ENCODE peak calls at places on chromosomes 11 and 22, in seven cellular contexts. X is SK-N-SH, G is HCT116, Q is H1, W is K562, L is HepG2, K is GM12878. E is an unnamed sample.

GRCh38 chr11:100925935-100926334 is 203.7 kb downstream of the PGR start:
- DNase-seq in X (no peak), W (peak; percentile 21), G (peak; percentile 57), L (no peak), Q (no peak), K (peak; percentile 61), E (no peak)

GRCh38 chr11:126485021-126485781 is 129.7 kb downstream of the ST3GAL4 start:
- DNase-seq in L (no peak), W (no peak), Q (no peak), G (no peak), K (no peak), X (no peak), E (no peak)

GRCh38 chr11:128814856-128815705 is 52.0 kb downstream of the KCNJ1 start:
- DNase-seq in Q (peak; percentile 47), K (no peak), W (peak; percentile 1), G (no peak), L (no peak), X (peak; percentile 49), E (no peak)

GRCh38 chr22:39960791-39961746 is 872 bp downstream of the TMA7B start:
- DNase-seq in K (peak; percentile 96), Q (no peak), X (no peak), L (no peak), W (peak; percentile 89), G (no peak), E (no peak)

GRCh38 chr11:90423378-90423777 is 200.5 kb upstream of the CHORDC1 start:
- DNase-seq in Q (no peak), W (no peak), X (no peak), G (no peak), K (no peak), L (no peak), E (no peak)

GRCh38 chr11:1087279-1087960 is 12.7 kb downstream of the MUC2 start:
- DNase-seq in Q (no peak), W (no peak), X (no peak), G (no peak), L (no peak), K (no peak), E (no peak)

GRCh38 chr22:39368402-39368801 is 18.6 kb downstream of the SYNGR1 start:
- DNase-seq in K (no peak), Q (no peak), L (no peak), G (no peak), X (no peak), W (no peak), E (no peak)

GRCh38 chr11:130721736-130722135 is 194.5 kb downstream of the SNX19 start:
- DNase-seq in W (no peak), K (no peak), L (no peak), G (no peak), Q (no peak), X (no peak), E (no peak)

GRCh38 chr11:117837070-117837776 is 12.7 kb upstream of the FXYD2 start:
- DNase-seq in L (no peak), G (no peak), K (no peak), W (no peak), Q (no peak), X (no peak), E (no peak)

GRCh38 chr11:20631525-20632168 is 32.2 kb downstream of the SLC6A5 start:
- DNase-seq in K (no peak), W (no peak), X (no peak), L (no peak), G (no peak), Q (no peak), E (no peak)

GRCh38 chr22:27137809-27138400 is 480.5 kb downstream of the MIAT start:
- DNase-seq in L (no peak), Q (no peak), K (no peak), X (peak; percentile 55), G (no peak), W (no peak), E (no peak)

GRCh38 chr11:123429851-123430735 is at the start of gene GRAMD1B:
- DNase-seq in Q (peak; percentile 54), L (no peak), G (no peak), W (no peak), X (peak; percentile 87), K (no peak), E (no peak)

GRCh38 chr22:45129703-45130524 is 33.8 kb upstream of the NUP50 start:
- DNase-seq in K (no peak), W (no peak), L (no peak), G (no peak), X (no peak), Q (no peak), E (no peak)

GRCh38 chr11:6927030-6927617 is 898 bp downstream of the ZNF215 start:
- DNase-seq in X (no peak), L (no peak), Q (no peak), G (peak; percentile 10), W (peak; percentile 11), K (peak; percentile 7), E (peak; percentile 8)

GRCh38 chr11:125376856-125377255 is 119.2 kb downstream of the FEZ1 start:
- DNase-seq in L (no peak), K (no peak), G (no peak), Q (no peak), W (no peak), X (no peak), E (no peak)

GRCh38 chr11:68661014-68661413 is 23.3 kb upstream of the GAL start:
- DNase-seq in Q (no peak), K (no peak), W (no peak), L (no peak), G (no peak), X (no peak), E (no peak)

GRCh38 chr11:58509730-58510129 is 1.8 kb upstream of the OR5B21 start:
- DNase-seq in X (no peak), W (no peak), L (no peak), Q (no peak), G (no peak), K (no peak), E (no peak)

GRCh38 chr11:58508814-58509213 is 909 bp upstream of the OR5B21 start:
- DNase-seq in G (no peak), W (no peak), L (no peak), K (no peak), Q (no peak), X (no peak), E (no peak)

GRCh38 chr11:58508005-58508404 is at the start of gene OR5B21:
- DNase-seq in W (no peak), X (no peak), L (no peak), G (no peak), Q (no peak), K (no peak), E (no peak)

DNA sequence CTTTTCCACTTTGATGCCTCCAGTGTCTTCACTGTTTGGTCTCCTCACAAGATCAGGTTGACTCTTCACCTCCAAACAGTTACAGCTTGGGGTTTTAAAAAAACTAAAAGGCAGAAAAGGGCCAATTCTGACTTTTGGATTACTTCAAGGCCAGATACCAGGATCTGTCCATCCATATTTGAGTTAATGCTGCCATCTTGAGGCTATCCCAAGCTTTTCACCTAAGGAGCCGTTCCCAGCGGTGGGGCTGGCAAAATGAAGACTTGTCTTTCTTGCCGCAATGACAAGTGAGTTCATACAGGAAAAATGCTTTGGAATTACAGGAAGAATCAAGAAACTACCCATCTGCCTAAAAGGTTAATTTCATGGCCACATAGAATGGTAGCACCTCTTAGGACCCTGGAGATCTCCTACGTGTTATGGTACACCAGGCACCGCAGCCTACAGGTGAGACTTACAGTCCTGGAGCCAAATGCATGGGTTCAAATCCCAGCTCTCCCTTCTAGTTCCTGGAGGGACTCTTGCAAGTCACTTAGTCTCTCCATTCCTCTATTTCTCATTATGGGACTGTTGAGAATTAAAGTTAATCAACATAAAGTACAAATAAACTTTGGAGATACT is 6.0 kb upstream of the OR5B21 start:
- DNase-seq in X (peak; percentile 29), Q (peak; percentile 54), W (peak; percentile 66), L (peak; percentile 51), K (no peak), G (peak; percentile 64), E (peak; percentile 47)
- TF ChIP-seq CTCF in X (peak; percentile 83), Q (peak; percentile 76), W (peak; percentile 80), L (peak; percentile 82), K (peak; percentile 62), G (peak; percentile 83), E (peak; percentile 73)

GRCh38 chr11:9922806-9923205 is 258.9 kb downstream of the SWAP70 start:
- DNase-seq in G (no peak), K (no peak), L (no peak), W (no peak), X (no peak), Q (peak; percentile 73), E (no peak)
- TF ChIP-seq SIN3A in G (no peak), K (no peak), L (no peak), W (no peak), X (no peak), Q (no peak), E (no peak)

GRCh38 chr11:61294717-61295595 is at the start of gene VWCE:
- DNase-seq in K (no peak), G (no peak), Q (peak; percentile 53), W (no peak), L (peak; percentile 76), X (peak; percentile 89), E (no peak)

GRCh38 chr11:61290905-61291690 is 4.0 kb downstream of the VWCE start:
- DNase-seq in Q (no peak), X (no peak), G (no peak), L (no peak), W (no peak), K (no peak), E (no peak)

GRCh38 chr11:61295596-61295926 is 445 bp upstream of the VWCE start:
- DNase-seq in K (no peak), L (no peak), X (no peak), G (no peak), Q (no peak), W (no peak), E (no peak)

GRCh38 chr11:61297341-61297740 is 2.2 kb upstream of the VWCE start:
- DNase-seq in Q (no peak), G (no peak), W (no peak), X (no peak), K (no peak), L (no peak), E (no peak)

DNA sequence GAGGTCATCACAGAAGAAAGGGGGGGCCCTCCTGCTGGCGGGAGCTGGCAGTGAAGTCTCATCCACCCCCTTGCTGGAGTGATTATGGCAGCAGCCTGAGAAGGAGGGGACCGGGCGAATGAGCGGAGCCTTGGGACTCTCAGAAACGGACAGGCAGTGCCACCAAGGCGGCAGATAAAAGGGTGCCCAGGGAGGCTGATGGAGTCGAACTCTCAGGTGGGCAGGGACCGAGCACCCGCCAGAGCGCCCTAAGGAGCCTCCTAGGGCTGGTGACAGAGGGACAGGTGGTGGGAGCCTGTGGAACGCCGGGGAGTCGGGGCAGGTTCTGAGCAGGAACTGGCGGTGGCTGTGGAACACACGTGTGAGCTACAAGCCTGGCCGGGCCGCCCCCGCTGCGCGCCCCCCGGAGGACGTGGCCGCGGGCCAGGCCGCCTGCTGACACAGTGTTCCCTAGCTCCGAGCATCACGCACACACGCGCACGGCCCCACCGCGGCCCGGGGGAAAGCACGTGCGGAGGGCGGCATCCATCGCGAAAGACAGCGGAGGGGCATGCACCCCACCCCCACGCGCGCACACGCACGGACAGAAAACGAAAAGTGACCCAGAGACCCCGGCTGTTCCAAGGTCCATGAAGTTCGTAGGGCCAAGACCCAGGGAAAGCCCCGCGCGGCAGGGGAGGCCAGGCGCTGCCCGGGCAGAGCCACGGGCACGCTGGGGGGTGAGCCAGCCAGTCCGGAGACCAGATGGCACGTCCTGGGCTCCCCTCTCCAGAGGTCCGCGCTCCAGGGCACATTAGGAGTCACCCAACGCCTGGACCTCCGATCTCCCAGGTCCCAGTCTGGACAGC is 1.0 kb downstream of the VWCE start:
- DNase-seq in G (no peak), X (peak; percentile 88), Q (no peak), K (no peak), L (peak; percentile 34), W (no peak), E (no peak)
- TF ChIP-seq CTCF in G (no peak), X (no peak), Q (no peak), K (no peak), L (no peak), W (no peak), E (no peak)

GRCh38 chr11:115207166-115207591 is 297.0 kb downstream of the CADM1 start:
- DNase-seq in K (no peak), X (no peak), L (peak; percentile 89), Q (no peak), G (no peak), W (no peak), E (no peak)
- TF ChIP-seq SIN3A in K (no peak), X (no peak), L (no peak), Q (no peak), G (no peak), W (no peak), E (no peak)